ENCODE peak calls at places on chromosomes 7 and 10, in ten cellular contexts. One of them, this sample, is unnamed.

GRCh38 chr10:27252267-27253000 is 11.8 kb upstream of the ACBD5 start:
- DNase-seq in HCT116: no peak
- DNase-seq in posterior cingulate gyrus: peak
- DNase-seq in aorta: peak
- DNase-seq in Ammon's horn: no peak
- DNase-seq in posterior vena cava: peak
- DNase-seq in GM12865: peak
- DNase-seq in glutamatergic neuron: peak
- DNase-seq in non-pigmented ciliary epithelial cell: no peak
- DNase-seq in midbrain: no peak
- DNase-seq in this sample: no peak

GRCh38 chr10:80429521-80429966 is 21.2 kb downstream of the PRXL2A start:
- DNase-seq in midbrain: no peak
- DNase-seq in posterior cingulate gyrus: no peak
- DNase-seq in Ammon's horn: no peak
- DNase-seq in non-pigmented ciliary epithelial cell: no peak
- DNase-seq in posterior vena cava: no peak
- DNase-seq in HCT116: peak
- DNase-seq in GM12865: no peak
- DNase-seq in glutamatergic neuron: no peak
- DNase-seq in aorta: peak
- DNase-seq in this sample: peak

GRCh38 chr10:89745903-89746302 is 44.5 kb downstream of the KIF20B start:
- DNase-seq in GM12865: no peak
- DNase-seq in midbrain: no peak
- DNase-seq in posterior vena cava: no peak
- DNase-seq in HCT116: no peak
- DNase-seq in glutamatergic neuron: no peak
- DNase-seq in posterior cingulate gyrus: no peak
- DNase-seq in Ammon's horn: no peak
- DNase-seq in aorta: no peak
- DNase-seq in non-pigmented ciliary epithelial cell: no peak
- DNase-seq in this sample: no peak

GRCh38 chr10:43006490-43006889 is 70.4 kb upstream of the RET start:
- DNase-seq in glutamatergic neuron: no peak
- DNase-seq in posterior vena cava: no peak
- DNase-seq in posterior cingulate gyrus: no peak
- DNase-seq in GM12865: no peak
- DNase-seq in non-pigmented ciliary epithelial cell: no peak
- DNase-seq in HCT116: no peak
- DNase-seq in aorta: no peak
- DNase-seq in midbrain: no peak
- DNase-seq in Ammon's horn: no peak
- DNase-seq in this sample: no peak

GRCh38 chr10:12726971-12727831 is 274.3 kb downstream of the CCDC3 start:
- DNase-seq in HCT116: no peak
- DNase-seq in Ammon's horn: no peak
- DNase-seq in posterior cingulate gyrus: no peak
- DNase-seq in glutamatergic neuron: no peak
- DNase-seq in posterior vena cava: no peak
- DNase-seq in aorta: no peak
- DNase-seq in midbrain: no peak
- DNase-seq in non-pigmented ciliary epithelial cell: no peak
- DNase-seq in GM12865: no peak
- DNase-seq in this sample: peak

GRCh38 chr7:26861050-26861449 is 3.3 kb downstream of the SKAP2 start:
- DNase-seq in midbrain: no peak
- DNase-seq in posterior cingulate gyrus: no peak
- DNase-seq in posterior vena cava: no peak
- DNase-seq in aorta: no peak
- DNase-seq in Ammon's horn: no peak
- DNase-seq in GM12865: no peak
- DNase-seq in non-pigmented ciliary epithelial cell: no peak
- DNase-seq in glutamatergic neuron: no peak
- DNase-seq in HCT116: no peak
- DNase-seq in this sample: no peak

GRCh38 chr10:81027223-81027622 is 489.5 kb downstream of the SH2D4B start:
- DNase-seq in HCT116: no peak
- DNase-seq in GM12865: no peak
- DNase-seq in glutamatergic neuron: no peak
- DNase-seq in aorta: no peak
- DNase-seq in Ammon's horn: no peak
- DNase-seq in midbrain: no peak
- DNase-seq in non-pigmented ciliary epithelial cell: no peak
- DNase-seq in posterior vena cava: no peak
- DNase-seq in posterior cingulate gyrus: no peak
- DNase-seq in this sample: no peak

GRCh38 chr7:31497501-31497900 is 16.4 kb upstream of the ITPRID1 start:
- DNase-seq in midbrain: no peak
- DNase-seq in GM12865: no peak
- DNase-seq in Ammon's horn: no peak
- DNase-seq in posterior vena cava: no peak
- DNase-seq in glutamatergic neuron: no peak
- DNase-seq in aorta: no peak
- DNase-seq in non-pigmented ciliary epithelial cell: no peak
- DNase-seq in posterior cingulate gyrus: no peak
- DNase-seq in HCT116: no peak
- DNase-seq in this sample: no peak

GRCh38 chr10:79056361-79056735 is 12.4 kb upstream of the ZMIZ1 start:
- DNase-seq in aorta: no peak
- DNase-seq in GM12865: no peak
- DNase-seq in midbrain: no peak
- DNase-seq in non-pigmented ciliary epithelial cell: no peak
- DNase-seq in Ammon's horn: no peak
- DNase-seq in HCT116: no peak
- DNase-seq in posterior cingulate gyrus: no peak
- DNase-seq in glutamatergic neuron: peak
- DNase-seq in posterior vena cava: no peak
- DNase-seq in this sample: no peak

GRCh38 chr7:137633133-137633532 is 213.6 kb downstream of the DGKI start:
- DNase-seq in GM12865: no peak
- DNase-seq in aorta: no peak
- DNase-seq in posterior cingulate gyrus: no peak
- DNase-seq in non-pigmented ciliary epithelial cell: no peak
- DNase-seq in HCT116: no peak
- DNase-seq in midbrain: no peak
- DNase-seq in glutamatergic neuron: no peak
- DNase-seq in Ammon's horn: no peak
- DNase-seq in posterior vena cava: no peak
- DNase-seq in this sample: no peak

GRCh38 chr7:40584667-40585433 is 450.0 kb downstream of the SUGCT start:
- DNase-seq in midbrain: no peak
- DNase-seq in Ammon's horn: no peak
- DNase-seq in non-pigmented ciliary epithelial cell: no peak
- DNase-seq in glutamatergic neuron: no peak
- DNase-seq in posterior cingulate gyrus: no peak
- DNase-seq in posterior vena cava: no peak
- DNase-seq in aorta: no peak
- DNase-seq in HCT116: no peak
- DNase-seq in GM12865: no peak
- DNase-seq in this sample: no peak

GRCh38 chr10:3877092-3878000 is 92.3 kb upstream of the KLF6 start:
- DNase-seq in glutamatergic neuron: no peak
- DNase-seq in Ammon's horn: no peak
- DNase-seq in posterior cingulate gyrus: no peak
- DNase-seq in posterior vena cava: no peak
- DNase-seq in non-pigmented ciliary epithelial cell: no peak
- DNase-seq in HCT116: no peak
- DNase-seq in GM12865: peak
- DNase-seq in midbrain: no peak
- DNase-seq in aorta: no peak
- DNase-seq in this sample: no peak

GRCh38 chr7:100568936-100569844 is 4.5 kb downstream of the SAP25 start:
- DNase-seq in posterior vena cava: peak
- DNase-seq in HCT116: no peak
- DNase-seq in midbrain: peak
- DNase-seq in aorta: peak
- DNase-seq in posterior cingulate gyrus: peak
- DNase-seq in glutamatergic neuron: peak
- DNase-seq in Ammon's horn: peak
- DNase-seq in GM12865: peak
- DNase-seq in non-pigmented ciliary epithelial cell: no peak
- DNase-seq in this sample: no peak

GRCh38 chr10:93991596-93992284 is 2.0 kb upstream of the PLCE1 start:
- DNase-seq in aorta: peak
- DNase-seq in midbrain: peak
- DNase-seq in posterior cingulate gyrus: peak
- DNase-seq in posterior vena cava: peak
- DNase-seq in glutamatergic neuron: no peak
- DNase-seq in GM12865: no peak
- DNase-seq in non-pigmented ciliary epithelial cell: no peak
- DNase-seq in Ammon's horn: peak
- DNase-seq in HCT116: peak
- DNase-seq in this sample: peak

GRCh38 chr7:128131701-128132100 is 100.5 kb upstream of the LRRC4 start:
- DNase-seq in posterior cingulate gyrus: no peak
- DNase-seq in glutamatergic neuron: no peak
- DNase-seq in non-pigmented ciliary epithelial cell: no peak
- DNase-seq in midbrain: no peak
- DNase-seq in Ammon's horn: no peak
- DNase-seq in HCT116: no peak
- DNase-seq in posterior vena cava: no peak
- DNase-seq in aorta: no peak
- DNase-seq in GM12865: no peak
- DNase-seq in this sample: no peak

GRCh38 chr7:134089446-134089845 is 37.7 kb upstream of the LRGUK start:
- DNase-seq in GM12865: no peak
- DNase-seq in midbrain: no peak
- DNase-seq in posterior cingulate gyrus: no peak
- DNase-seq in aorta: no peak
- DNase-seq in non-pigmented ciliary epithelial cell: no peak
- DNase-seq in glutamatergic neuron: no peak
- DNase-seq in HCT116: no peak
- DNase-seq in posterior vena cava: no peak
- DNase-seq in Ammon's horn: no peak
- DNase-seq in this sample: no peak

GRCh38 chr7:29609162-29610030 is 45.8 kb downstream of the PRR15 start:
- DNase-seq in midbrain: no peak
- DNase-seq in posterior cingulate gyrus: no peak
- DNase-seq in HCT116: peak
- DNase-seq in posterior vena cava: no peak
- DNase-seq in glutamatergic neuron: peak
- DNase-seq in GM12865: peak
- DNase-seq in Ammon's horn: no peak
- DNase-seq in non-pigmented ciliary epithelial cell: no peak
- DNase-seq in aorta: no peak
- DNase-seq in this sample: peak

GRCh38 chr7:52786174-52786573 is 249.3 kb upstream of the POM121L12 start:
- DNase-seq in GM12865: no peak
- DNase-seq in non-pigmented ciliary epithelial cell: no peak
- DNase-seq in aorta: no peak
- DNase-seq in posterior vena cava: no peak
- DNase-seq in Ammon's horn: no peak
- DNase-seq in posterior cingulate gyrus: no peak
- DNase-seq in glutamatergic neuron: no peak
- DNase-seq in HCT116: no peak
- DNase-seq in midbrain: no peak
- DNase-seq in this sample: no peak

GRCh38 chr10:21030096-21030495 is 133.0 kb upstream of the NEBL start:
- DNase-seq in aorta: no peak
- DNase-seq in non-pigmented ciliary epithelial cell: no peak
- DNase-seq in GM12865: no peak
- DNase-seq in posterior vena cava: no peak
- DNase-seq in HCT116: no peak
- DNase-seq in posterior cingulate gyrus: no peak
- DNase-seq in midbrain: no peak
- DNase-seq in Ammon's horn: no peak
- DNase-seq in glutamatergic neuron: no peak
- DNase-seq in this sample: peak

GRCh38 chr10:132101529-132101928 is 35.8 kb downstream of the JAKMIP3 start:
- DNase-seq in Ammon's horn: peak
- DNase-seq in glutamatergic neuron: no peak
- DNase-seq in GM12865: no peak
- DNase-seq in midbrain: no peak
- DNase-seq in posterior cingulate gyrus: no peak
- DNase-seq in aorta: peak
- DNase-seq in non-pigmented ciliary epithelial cell: no peak
- DNase-seq in posterior vena cava: peak
- DNase-seq in HCT116: no peak
- DNase-seq in this sample: no peak

GRCh38 chr10:79393924-79394610 is 46.8 kb downstream of the PPIF start:
- DNase-seq in posterior cingulate gyrus: no peak
- DNase-seq in midbrain: no peak
- DNase-seq in non-pigmented ciliary epithelial cell: no peak
- DNase-seq in HCT116: no peak
- DNase-seq in GM12865: no peak
- DNase-seq in posterior vena cava: peak
- DNase-seq in glutamatergic neuron: peak
- DNase-seq in aorta: peak
- DNase-seq in Ammon's horn: no peak
- DNase-seq in this sample: no peak

GRCh38 chr10:124666494-124666893 is 77.7 kb downstream of the FAM53B start:
- DNase-seq in glutamatergic neuron: no peak
- DNase-seq in Ammon's horn: no peak
- DNase-seq in HCT116: no peak
- DNase-seq in posterior vena cava: no peak
- DNase-seq in aorta: no peak
- DNase-seq in posterior cingulate gyrus: no peak
- DNase-seq in midbrain: no peak
- DNase-seq in GM12865: no peak
- DNase-seq in non-pigmented ciliary epithelial cell: no peak
- DNase-seq in this sample: no peak